ENCODE peak calls at places on chromosome 19, in seven cellular contexts. One of them, this sample, is unnamed.

GRCh38 chr19:3868770-3869456 is at the start of gene ZFR2:
- DNase-seq in H1: no peak
- DNase-seq in HCT116: peak; percentile 36
- DNase-seq in HepG2: no peak
- DNase-seq in K562: peak; percentile 68
- DNase-seq in GM12878: no peak
- DNase-seq in SK-N-SH: peak; percentile 86
- DNase-seq in this sample: peak; percentile 87

GRCh38 chr19:656751-657559 is 6.1 kb downstream of the RNF126 start:
- DNase-seq in GM12878: no peak
- DNase-seq in SK-N-SH: no peak
- DNase-seq in HepG2: no peak
- DNase-seq in K562: no peak
- DNase-seq in HCT116: no peak
- DNase-seq in H1: no peak
- DNase-seq in this sample: no peak

GRCh38 chr19:17579523-17580244 is 24.2 kb downstream of the COLGALT1 start:
- DNase-seq in HCT116: peak; percentile 90
- DNase-seq in SK-N-SH: peak; percentile 92
- DNase-seq in H1: peak; percentile 87
- DNase-seq in GM12878: no peak
- DNase-seq in HepG2: no peak
- DNase-seq in K562: peak; percentile 86
- DNase-seq in this sample: peak; percentile 96

GRCh38 chr19:13723206-13723605 is 41.1 kb upstream of the MRI1 start:
- DNase-seq in SK-N-SH: no peak
- DNase-seq in H1: no peak
- DNase-seq in K562: no peak
- DNase-seq in HCT116: no peak
- DNase-seq in HepG2: no peak
- DNase-seq in GM12878: no peak
- DNase-seq in this sample: no peak

GRCh38 chr19:53545271-53546065 is 7.5 kb downstream of the ZNF331 start:
- DNase-seq in H1: no peak
- DNase-seq in HCT116: no peak
- DNase-seq in SK-N-SH: no peak
- DNase-seq in GM12878: no peak
- DNase-seq in HepG2: no peak
- DNase-seq in K562: no peak
- DNase-seq in this sample: no peak

GRCh38 chr19:16447015-16447384 is 24.8 kb downstream of the EPS15L1 start:
- DNase-seq in H1: no peak
- DNase-seq in K562: peak; percentile 57
- DNase-seq in HCT116: no peak
- DNase-seq in GM12878: peak; percentile 70
- DNase-seq in HepG2: peak; percentile 80
- DNase-seq in SK-N-SH: no peak
- DNase-seq in this sample: no peak

GRCh38 chr19:36771275-36772231 is 1.1 kb downstream of the ZNF850 start:
- DNase-seq in GM12878: peak; percentile 26
- DNase-seq in H1: peak; percentile 85
- DNase-seq in SK-N-SH: peak; percentile 75
- DNase-seq in HCT116: no peak
- DNase-seq in HepG2: peak; percentile 85
- DNase-seq in K562: peak; percentile 53
- DNase-seq in this sample: no peak

GRCh38 chr19:49692102-49692599 is 1.2 kb downstream of the CPT1C start:
- DNase-seq in SK-N-SH: peak; percentile 72
- DNase-seq in H1: no peak
- DNase-seq in GM12878: no peak
- DNase-seq in HepG2: no peak
- DNase-seq in K562: no peak
- DNase-seq in HCT116: no peak
- DNase-seq in this sample: no peak

GRCh38 chr19:8342684-8343482 is at the start of gene KANK3:
- DNase-seq in GM12878: peak; percentile 55
- DNase-seq in SK-N-SH: peak; percentile 99
- DNase-seq in HCT116: peak; percentile 97
- DNase-seq in K562: peak; percentile 100
- DNase-seq in H1: peak; percentile 95
- DNase-seq in HepG2: peak; percentile 90
- DNase-seq in this sample: peak; percentile 94

GRCh38 chr19:7993560-7993959 is 11.9 kb downstream of the ELAVL1 start:
- DNase-seq in H1: no peak
- DNase-seq in HCT116: no peak
- DNase-seq in SK-N-SH: no peak
- DNase-seq in GM12878: no peak
- DNase-seq in K562: no peak
- DNase-seq in HepG2: no peak
- DNase-seq in this sample: no peak

GRCh38 chr19:56091066-56091490 is 30.0 kb downstream of the ZNF787 start:
- DNase-seq in H1: no peak
- DNase-seq in K562: no peak
- DNase-seq in HCT116: no peak
- DNase-seq in HepG2: no peak
- DNase-seq in SK-N-SH: no peak
- DNase-seq in GM12878: no peak
- DNase-seq in this sample: peak; percentile 46

GRCh38 chr19:49567722-49568454 is 12.5 kb downstream of the NOSIP start:
- DNase-seq in HCT116: no peak
- DNase-seq in GM12878: no peak
- DNase-seq in SK-N-SH: no peak
- DNase-seq in H1: no peak
- DNase-seq in K562: peak; percentile 36
- DNase-seq in HepG2: no peak
- DNase-seq in this sample: no peak

GRCh38 chr19:50328257-50329145 is 676 bp downstream of the KCNC3 start:
- DNase-seq in HCT116: no peak
- DNase-seq in K562: peak; percentile 47
- DNase-seq in H1: no peak
- DNase-seq in GM12878: no peak
- DNase-seq in SK-N-SH: peak; percentile 55
- DNase-seq in HepG2: no peak
- DNase-seq in this sample: no peak

GRCh38 chr19:33772858-33773180 is 23.9 kb upstream of the KCTD15 start:
- DNase-seq in GM12878: no peak
- DNase-seq in HepG2: no peak
- DNase-seq in HCT116: no peak
- DNase-seq in SK-N-SH: no peak
- DNase-seq in H1: no peak
- DNase-seq in K562: no peak
- DNase-seq in this sample: no peak

GRCh38 chr19:48975947-48976847 is 11.1 kb downstream of the FTL start:
- DNase-seq in HepG2: no peak
- DNase-seq in HCT116: no peak
- DNase-seq in K562: peak; percentile 53
- DNase-seq in H1: no peak
- DNase-seq in GM12878: no peak
- DNase-seq in SK-N-SH: peak; percentile 72
- DNase-seq in this sample: no peak

GRCh38 chr19:39823693-39824092 is 10.3 kb downstream of the DYRK1B start:
- DNase-seq in H1: no peak
- DNase-seq in GM12878: no peak
- DNase-seq in HepG2: no peak
- DNase-seq in K562: no peak
- DNase-seq in SK-N-SH: peak; percentile 52
- DNase-seq in HCT116: no peak
- DNase-seq in this sample: no peak

GRCh38 chr19:1061987-1062386 is 5.0 kb upstream of the ARHGAP45 start:
- DNase-seq in SK-N-SH: no peak
- DNase-seq in HepG2: no peak
- DNase-seq in GM12878: no peak
- DNase-seq in K562: no peak
- DNase-seq in HCT116: no peak
- DNase-seq in H1: no peak
- DNase-seq in this sample: no peak

GRCh38 chr19:18490719-18491118 is 31.2 kb downstream of the ELL start:
- DNase-seq in HCT116: no peak
- DNase-seq in GM12878: no peak
- DNase-seq in SK-N-SH: no peak
- DNase-seq in H1: no peak
- DNase-seq in HepG2: no peak
- DNase-seq in K562: no peak
- DNase-seq in this sample: no peak

GRCh38 chr19:18781047-18781600 is 10.0 kb downstream of the COMP start:
- DNase-seq in GM12878: no peak
- DNase-seq in K562: no peak
- DNase-seq in SK-N-SH: no peak
- DNase-seq in H1: no peak
- DNase-seq in HepG2: no peak
- DNase-seq in HCT116: no peak
- DNase-seq in this sample: no peak

GRCh38 chr19:41753936-41754529 is 1.3 kb upstream of the CEACAM6 start:
- DNase-seq in HepG2: peak; percentile 14
- DNase-seq in K562: peak; percentile 27
- DNase-seq in H1: no peak
- DNase-seq in HCT116: peak; percentile 39
- DNase-seq in GM12878: no peak
- DNase-seq in SK-N-SH: peak; percentile 49
- DNase-seq in this sample: peak; percentile 67

GRCh38 chr19:23203841-23204344 is 46.3 kb downstream of the ZNF724 start:
- DNase-seq in HCT116: no peak
- DNase-seq in K562: no peak
- DNase-seq in H1: peak; percentile 9
- DNase-seq in HepG2: no peak
- DNase-seq in GM12878: no peak
- DNase-seq in SK-N-SH: no peak
- DNase-seq in this sample: no peak

GRCh38 chr19:49565261-49565660 is 15.1 kb downstream of the NOSIP start:
- DNase-seq in HepG2: no peak
- DNase-seq in HCT116: no peak
- DNase-seq in SK-N-SH: no peak
- DNase-seq in GM12878: no peak
- DNase-seq in H1: no peak
- DNase-seq in K562: no peak
- DNase-seq in this sample: no peak

GRCh38 chr19:50992666-50993035 is 8.8 kb downstream of the KLK8 start:
- DNase-seq in GM12878: no peak
- DNase-seq in SK-N-SH: no peak
- DNase-seq in K562: no peak
- DNase-seq in HepG2: no peak
- DNase-seq in H1: no peak
- DNase-seq in HCT116: no peak
- DNase-seq in this sample: no peak

GRCh38 chr19:50344661-50345318 is 15.6 kb upstream of the KCNC3 start:
- DNase-seq in SK-N-SH: no peak
- DNase-seq in H1: no peak
- DNase-seq in K562: no peak
- DNase-seq in HepG2: no peak
- DNase-seq in HCT116: no peak
- DNase-seq in GM12878: peak; percentile 90
- DNase-seq in this sample: no peak

GRCh38 chr19:13890136-13890535 is 13.2 kb downstream of the NANOS3 start:
- DNase-seq in HCT116: no peak
- DNase-seq in SK-N-SH: no peak
- DNase-seq in GM12878: no peak
- DNase-seq in HepG2: no peak
- DNase-seq in K562: no peak
- DNase-seq in H1: no peak
- DNase-seq in this sample: no peak

GRCh38 chr19:22610121-22610520 is 24.0 kb upstream of the ZNF492 start:
- DNase-seq in GM12878: no peak
- DNase-seq in HepG2: no peak
- DNase-seq in SK-N-SH: no peak
- DNase-seq in K562: no peak
- DNase-seq in H1: no peak
- DNase-seq in HCT116: no peak
- DNase-seq in this sample: no peak

GRCh38 chr19:46355234-46355990 is 8.5 kb downstream of the PPP5C start:
- DNase-seq in K562: no peak
- DNase-seq in HepG2: peak; percentile 83
- DNase-seq in HCT116: no peak
- DNase-seq in SK-N-SH: no peak
- DNase-seq in GM12878: no peak
- DNase-seq in H1: no peak
- DNase-seq in this sample: no peak

GRCh38 chr19:20664917-20665781 is 3.8 kb upstream of the ZNF626 start:
- DNase-seq in GM12878: no peak
- DNase-seq in HepG2: peak; percentile 22
- DNase-seq in HCT116: no peak
- DNase-seq in H1: no peak
- DNase-seq in SK-N-SH: no peak
- DNase-seq in K562: no peak
- DNase-seq in this sample: no peak
- TF ChIP-seq JUND in GM12878: no peak
- TF ChIP-seq JUND in HepG2: no peak
- TF ChIP-seq JUND in HCT116: no peak
- TF ChIP-seq JUND in H1: no peak
- TF ChIP-seq JUND in SK-N-SH: no peak
- TF ChIP-seq JUND in K562: no peak
- TF ChIP-seq JUND in this sample: no peak

GRCh38 chr19:47767349-47767748 is 11.2 kb upstream of the SELENOW start:
- DNase-seq in SK-N-SH: no peak
- DNase-seq in H1: no peak
- DNase-seq in K562: no peak
- DNase-seq in HCT116: no peak
- DNase-seq in GM12878: no peak
- DNase-seq in HepG2: no peak
- DNase-seq in this sample: no peak
- TF ChIP-seq JUND in SK-N-SH: no peak
- TF ChIP-seq JUND in H1: no peak
- TF ChIP-seq JUND in K562: no peak
- TF ChIP-seq JUND in HCT116: no peak
- TF ChIP-seq JUND in GM12878: no peak
- TF ChIP-seq JUND in HepG2: no peak
- TF ChIP-seq JUND in this sample: no peak

GRCh38 chr19:38528213-38528755 is 89.5 kb downstream of the MAP4K1 start:
- DNase-seq in H1: no peak
- DNase-seq in SK-N-SH: no peak
- DNase-seq in HepG2: no peak
- DNase-seq in HCT116: no peak
- DNase-seq in GM12878: no peak
- DNase-seq in K562: no peak
- DNase-seq in this sample: no peak
- TF ChIP-seq JUND in H1: no peak
- TF ChIP-seq JUND in SK-N-SH: no peak
- TF ChIP-seq JUND in HepG2: no peak
- TF ChIP-seq JUND in HCT116: no peak
- TF ChIP-seq JUND in GM12878: no peak
- TF ChIP-seq JUND in K562: no peak
- TF ChIP-seq JUND in this sample: no peak

DNA sequence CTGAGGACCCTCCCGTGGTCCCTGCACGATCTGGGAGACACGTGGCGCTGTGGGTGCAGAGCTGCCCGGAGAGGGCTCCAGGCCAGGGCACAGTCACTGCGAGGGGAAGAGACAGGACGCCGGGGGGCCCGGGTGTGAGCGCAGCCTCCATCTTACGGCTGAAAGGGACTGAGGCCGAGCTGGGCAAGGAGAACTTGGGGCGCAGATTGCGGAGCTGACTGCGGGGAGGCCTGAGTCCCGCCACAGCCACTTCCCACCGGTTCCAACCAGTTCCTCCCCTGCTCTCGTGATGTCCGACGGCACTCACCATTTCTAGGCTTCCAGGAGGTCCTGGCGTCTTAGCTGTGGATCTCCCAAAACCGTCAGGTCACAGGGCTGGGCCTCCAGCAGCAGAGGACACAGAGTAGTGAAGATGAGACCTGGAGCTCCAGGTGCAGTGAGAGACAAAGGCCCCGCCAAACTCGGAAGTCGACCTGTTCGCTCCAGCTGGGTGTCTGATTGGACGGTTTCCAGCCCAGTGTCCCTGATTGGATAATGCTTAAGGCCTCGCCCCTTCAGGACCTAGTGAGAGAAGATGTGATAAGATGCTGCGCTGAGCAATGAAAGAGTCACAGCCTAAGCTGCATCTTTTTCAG is 4.8 kb upstream of the ZNF253 start:
- DNase-seq in HCT116: no peak
- DNase-seq in GM12878: no peak
- DNase-seq in H1: peak; percentile 93
- DNase-seq in HepG2: no peak
- DNase-seq in K562: peak; percentile 11
- DNase-seq in SK-N-SH: peak; percentile 58
- DNase-seq in this sample: no peak
- TF ChIP-seq JUND in HCT116: no peak
- TF ChIP-seq JUND in GM12878: no peak
- TF ChIP-seq JUND in H1: no peak
- TF ChIP-seq JUND in HepG2: no peak
- TF ChIP-seq JUND in K562: no peak
- TF ChIP-seq JUND in SK-N-SH: no peak
- TF ChIP-seq JUND in this sample: no peak

This sample was measured in T47D.